ENCODE peak calls at places on chromosomes 3 and 15, in four cellular contexts. R is K562, W is fibroblast of lung, X is SK-N-SH. C is an unnamed sample. For H3K4me1, the result is how much of the 10 kb centered on the place peaks cover.

GRCh38 chr3:171200052-171201029 is 173.8 kb upstream of the SLC2A2 start:
- DNase-seq in R (peak), W (peak), X (no peak), C (no peak)

GRCh38 chr3:145704020-145704419 is 457.0 kb downstream of the PLOD2 start:
- DNase-seq in R (no peak), W (no peak), X (no peak), C (no peak)

GRCh38 chr3:143337387-143337786 is 217.8 kb downstream of the CHST2 start:
- DNase-seq in R (no peak), W (no peak), X (no peak), C (no peak)

GRCh38 chr3:160400048-160400630 is 689 bp downstream of the SMC4 start:
- DNase-seq in R (peak), W (peak), X (peak), C (no peak)

GRCh38 chr3:39707314-39707909 is 102.0 kb upstream of the MYRIP start:
- DNase-seq in R (peak), W (peak), X (peak), C (peak)

GRCh38 chr3:52028572-52028971 is 27.8 kb downstream of the DUSP7 start:
- DNase-seq in R (no peak), W (no peak), X (peak), C (no peak)

GRCh38 chr15:64845183-64845611 is 3.5 kb downstream of the PLEKHO2 start:
- DNase-seq in R (no peak), W (peak), X (peak), C (no peak)

GRCh38 chr15:72342385-72342784 is 22.4 kb upstream of the CELF6 start:
- DNase-seq in R (peak), W (peak), X (peak), C (peak)

GRCh38 chr15:39242345-39242744 is 338.5 kb upstream of the THBS1 start:
- DNase-seq in R (no peak), W (peak), X (no peak), C (no peak)

DNA sequence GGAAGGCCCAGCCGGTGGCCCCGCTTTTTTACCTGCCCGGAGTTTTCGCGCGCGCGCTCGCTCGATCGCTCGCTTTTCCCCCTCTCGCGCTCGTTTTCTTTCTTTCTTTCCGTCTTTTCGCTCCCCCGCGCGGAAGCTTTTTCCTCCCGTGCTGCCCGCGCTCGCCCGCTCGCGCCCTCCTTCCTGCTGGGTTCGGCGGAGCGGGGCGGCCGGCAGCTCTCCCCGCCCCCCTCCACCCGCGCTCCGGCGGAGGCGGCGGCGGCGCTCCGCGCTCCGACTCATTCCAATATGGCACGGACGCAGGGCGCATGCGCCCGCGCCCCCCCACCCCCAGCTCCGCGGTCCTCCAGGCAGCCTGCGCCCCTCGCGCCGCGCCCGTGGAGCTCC is at the start of gene SFMBT1:
- DNase-seq in R (peak), W (peak), X (peak), C (no peak)
- H3K27ac ChIP-seq in R (peak), W (peak), X (no peak), C (peak)

DNA sequence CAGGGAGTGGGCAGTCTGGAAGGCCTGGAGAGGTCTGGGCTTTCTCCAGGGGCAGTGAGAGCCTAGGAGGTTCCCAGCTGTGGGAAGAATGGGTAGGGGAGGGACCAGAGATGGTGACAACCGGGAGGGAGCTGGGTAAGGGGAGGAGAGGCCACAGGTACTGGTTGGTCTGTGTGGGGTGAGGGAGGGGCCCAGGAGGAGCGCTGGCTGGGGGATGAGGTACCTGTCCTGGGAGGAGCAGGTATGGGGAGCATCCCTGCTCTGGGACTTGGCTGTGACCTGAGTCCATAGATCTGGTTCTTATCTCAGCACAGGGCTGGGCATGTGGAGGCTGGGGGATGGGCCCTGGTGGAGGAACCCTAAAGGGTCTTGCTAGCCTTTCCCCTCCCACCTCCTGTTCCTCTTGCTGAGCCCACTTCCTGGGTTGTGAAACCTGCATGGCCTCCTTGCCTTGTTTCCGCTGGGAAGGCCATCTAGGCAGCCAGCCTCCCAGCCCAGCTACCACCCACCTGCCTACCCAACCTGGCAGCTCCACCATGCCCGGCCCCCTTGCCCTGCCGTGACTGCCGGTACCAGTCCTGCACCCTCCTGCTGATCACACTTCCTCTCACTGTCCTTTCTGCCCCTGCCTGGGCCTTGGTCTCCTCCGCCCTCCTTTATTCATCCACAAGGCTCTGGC is 11.0 kb downstream of the PRKCD start:
- DNase-seq in R (no peak), W (no peak), X (no peak), C (no peak)
- H3K4me1 ChIP-seq in R (under half), W (under half), X (half or more), C (under half)

DNA sequence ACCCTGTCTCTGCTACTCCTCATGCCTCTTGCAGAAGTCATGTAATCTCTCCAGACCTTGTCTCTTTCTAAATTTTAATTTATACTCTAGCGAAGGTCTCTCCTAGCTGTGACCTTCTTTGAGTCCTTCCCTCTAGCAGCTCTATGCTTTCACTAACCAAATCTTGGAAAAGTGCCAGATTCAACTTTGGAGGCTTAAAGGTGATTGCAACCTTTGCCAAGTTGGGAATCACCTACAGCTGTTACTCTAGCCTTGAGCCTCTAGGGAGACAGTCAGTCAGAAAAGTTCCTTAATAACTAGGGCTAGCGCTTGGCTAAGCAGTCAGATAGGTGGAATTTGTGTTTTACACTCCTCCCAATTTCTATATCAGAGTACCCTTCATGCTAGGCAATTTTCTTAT is 46.1 kb upstream of the ABI3BP start:
- DNase-seq in R (no peak), W (no peak), X (no peak), C (no peak)
- H3K27ac ChIP-seq in R (no peak), W (no peak), X (no peak), C (no peak)

GRCh38 chr3:122679467-122680291 is 960 bp upstream of the PARP14 start:
- DNase-seq in R (peak), W (peak), X (no peak), C (no peak)

GRCh38 chr3:122680381-122681293 is at the start of gene PARP14:
- DNase-seq in R (peak), W (peak), X (peak), C (no peak)

GRCh38 chr3:122682016-122682374 is 1.4 kb downstream of the PARP14 start:
- DNase-seq in R (no peak), W (no peak), X (no peak), C (no peak)

GRCh38 chr3:122679085-122679466 is 1.6 kb upstream of the PARP14 start:
- DNase-seq in R (peak), W (peak), X (peak), C (peak)

DNA sequence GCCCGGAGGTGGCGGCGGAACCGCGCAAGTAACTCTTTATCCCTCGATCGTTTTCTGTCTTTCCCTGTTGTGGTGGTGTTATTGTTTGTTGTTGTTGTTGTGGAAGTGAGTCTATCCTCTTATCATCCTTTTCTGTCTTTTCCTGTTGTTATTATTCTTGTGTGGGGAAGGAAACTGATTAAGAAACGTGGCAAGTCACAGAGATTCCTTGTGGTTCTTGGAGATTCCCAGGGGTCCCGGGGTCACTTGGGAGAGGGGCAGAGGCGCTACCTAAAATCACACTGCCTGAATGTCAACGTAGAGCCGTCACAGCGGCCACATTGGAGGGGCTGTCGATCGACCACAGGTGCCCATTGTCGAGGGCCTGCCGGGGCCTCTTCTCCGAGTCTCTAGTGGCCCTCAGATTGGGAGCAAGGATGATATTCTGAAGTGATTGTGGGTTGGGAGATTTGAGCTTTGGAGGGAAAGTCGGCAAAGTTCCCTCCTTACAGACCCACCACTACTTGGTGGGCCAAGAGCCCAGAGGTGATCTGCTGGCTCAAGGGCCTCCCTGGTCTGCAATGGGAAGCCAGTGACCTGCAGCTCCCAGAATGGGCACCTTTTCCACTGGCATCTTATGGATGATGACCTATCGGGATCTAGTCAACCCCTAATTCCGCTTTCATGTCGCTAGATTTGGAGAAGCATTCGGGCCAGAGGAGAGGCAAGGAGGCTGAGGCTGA is 816 bp downstream of the PARP14 start:
- DNase-seq in R (no peak), W (peak), X (peak), C (no peak)
- H3K4me1 ChIP-seq in R (under half), W (under half), X (under half), C (under half)

GRCh38 chr3:133303430-133303829 is 96.4 kb upstream of the BFSP2 start:
- DNase-seq in R (no peak), W (peak), X (no peak), C (no peak)
- H3K27ac ChIP-seq in R (no peak), W (no peak), X (peak), C (no peak)

GRCh38 chr15:43508421-43508820 is 9.0 kb upstream of the MAP1A start:
- DNase-seq in R (no peak), W (no peak), X (no peak), C (no peak)

GRCh38 chr15:43509923-43510229 is 7.5 kb upstream of the MAP1A start:
- DNase-seq in R (peak), W (peak), X (no peak), C (no peak)

GRCh38 chr15:43511012-43511885 is 6.2 kb upstream of the MAP1A start:
- DNase-seq in R (peak), W (no peak), X (peak), C (peak)

GRCh38 chr15:43510230-43511011 is 7.0 kb upstream of the MAP1A start:
- DNase-seq in R (peak), W (peak), X (peak), C (peak)

GRCh38 chr15:43509002-43509922 is 8.1 kb upstream of the MAP1A start:
- DNase-seq in R (peak), W (peak), X (peak), C (no peak)
- H3K4me1 ChIP-seq in R (under half), W (under half), X (under half), C (under half)